ENCODE peak calls at places on chromosomes 2 and 18, in six cellular contexts. O is cardiac fibroblast, Q is H9, P is type B pancreatic cell, U is mucosa of descending colon, C is fibroblast of the aortic adventitia. F is an unnamed sample.

GRCh38 chr2:33405180-33406105 is 71.0 kb upstream of the RASGRP3 start:
- DNase-seq in O (peak; percentile 41), U (no peak), P (no peak), Q (no peak), C (no peak), F (no peak)

GRCh38 chr18:76255070-76255683 is 239.9 kb downstream of the ZNF516 start:
- DNase-seq in U (no peak), C (no peak), P (no peak), O (no peak), Q (no peak), F (peak; percentile 18)

GRCh38 chr2:53960476-53960875 is 10.3 kb downstream of the PSME4 start:
- DNase-seq in C (no peak), Q (no peak), P (no peak), U (no peak), O (no peak), F (no peak)

GRCh38 chr2:65057391-65058052 is 1.3 kb downstream of the CEP68 start:
- DNase-seq in C (peak; percentile 48), Q (no peak), O (peak; percentile 75), P (no peak), U (no peak), F (peak; percentile 33)

GRCh38 chr18:54606835-54607212 is 15.8 kb downstream of the DYNAP start:
- DNase-seq in O (no peak), C (no peak), U (no peak), P (no peak), Q (peak; percentile 49), F (no peak)

GRCh38 chr2:241797441-241798080 is 11.4 kb upstream of the NEU4 start:
- DNase-seq in C (no peak), Q (no peak), P (peak; percentile 65), O (no peak), U (peak; percentile 67), F (no peak)

GRCh38 chr2:45826889-45827635 is 175.6 kb downstream of the PRKCE start:
- DNase-seq in P (no peak), C (peak; percentile 57), O (peak; percentile 50), Q (no peak), U (peak; percentile 58), F (peak; percentile 87)

GRCh38 chr18:9838144-9838877 is 47.5 kb upstream of the TXNDC2 start:
- DNase-seq in O (no peak), P (no peak), Q (peak; percentile 88), U (no peak), C (no peak), F (no peak)

GRCh38 chr2:44777542-44777941 is 164.0 kb upstream of the SIX3 start:
- DNase-seq in Q (no peak), U (no peak), P (no peak), O (peak; percentile 7), C (no peak), F (no peak)

GRCh38 chr2:79393806-79394484 is 118.9 kb upstream of the CTNNA2 start:
- DNase-seq in Q (peak; percentile 58), O (no peak), U (no peak), P (peak; percentile 69), C (no peak), F (no peak)
- TF ChIP-seq CTCF in Q (no peak), O (no peak), U (no peak), P (no peak), C (no peak), F (no peak)

DNA sequence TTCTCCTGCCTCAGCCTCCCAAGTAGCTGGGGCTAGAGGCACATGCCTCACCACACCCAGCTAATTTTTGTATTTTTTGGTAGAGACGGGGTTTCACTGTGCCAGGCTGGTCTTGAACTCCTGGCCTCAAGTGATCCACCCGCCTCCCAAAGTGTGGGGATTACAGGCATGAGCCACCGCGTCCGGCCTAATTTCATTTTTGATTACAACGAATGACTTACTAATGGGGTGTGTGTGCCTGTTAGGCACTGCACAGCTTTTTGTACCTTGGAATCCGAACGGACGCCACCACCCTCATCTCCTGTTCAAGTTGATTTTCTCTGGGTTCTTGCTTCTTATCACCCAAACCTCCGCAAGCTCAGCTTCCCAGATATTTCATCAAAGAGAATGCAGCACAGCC is 17.2 kb downstream of the PTMA start:
- DNase-seq in U (no peak), Q (no peak), O (no peak), C (no peak), P (no peak), F (no peak)
- TF ChIP-seq CTCF in U (no peak), Q (no peak), O (no peak), C (no peak), P (no peak), F (no peak)

DNA sequence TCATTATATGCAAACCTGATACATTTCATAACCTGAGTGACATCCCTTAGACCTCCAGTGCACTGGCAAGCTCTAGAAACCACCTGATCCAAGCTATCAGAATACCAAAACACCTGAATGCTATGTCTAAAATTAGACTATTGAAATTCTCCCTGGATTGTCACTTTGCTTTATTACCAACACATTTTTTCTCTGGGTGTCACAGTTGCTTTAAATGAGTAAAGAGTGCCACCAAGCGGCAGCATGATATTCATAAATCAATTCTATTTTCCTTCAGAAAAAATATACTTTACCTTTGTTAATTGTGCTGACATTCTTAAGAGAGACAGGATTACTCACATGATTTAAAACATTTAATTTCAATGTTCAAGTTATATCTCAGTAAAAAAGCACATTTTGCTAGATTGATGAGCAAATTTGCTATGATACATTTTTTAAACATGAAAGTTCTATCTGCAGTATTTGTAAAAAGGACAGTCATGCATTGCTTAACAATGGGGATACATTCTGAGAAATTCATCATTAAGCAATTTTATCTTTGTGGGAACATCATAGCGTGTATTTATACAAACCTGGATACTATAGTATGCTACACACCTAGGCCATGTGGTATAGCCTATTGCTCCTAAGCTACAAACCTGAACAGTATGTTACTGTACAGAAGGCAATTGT is 338.4 kb upstream of the SLC39A10 start:
- DNase-seq in O (peak; percentile 74), Q (no peak), C (peak; percentile 69), U (no peak), P (no peak), F (peak; percentile 52)
- TF ChIP-seq CTCF in O (peak; percentile 47), Q (peak; percentile 85), C (peak; percentile 40), U (no peak), P (peak; percentile 86), F (peak; percentile 57)

GRCh38 chr2:232422051-232422450 is 15.4 kb downstream of the ALPG start:
- DNase-seq in P (no peak), O (no peak), Q (peak; percentile 32), U (no peak), C (no peak), F (no peak)
- TF ChIP-seq CTCF in P (no peak), O (no peak), Q (no peak), U (no peak), C (no peak), F (no peak)

GRCh38 chr2:85327757-85328617 is at the start of gene TGOLN2:
- DNase-seq in O (peak; percentile 93), P (peak; percentile 94), U (peak; percentile 97), Q (peak; percentile 91), C (peak; percentile 87), F (peak; percentile 92)
- TF ChIP-seq CTCF in O (no peak), P (no peak), U (no peak), Q (peak; percentile 20), C (peak; percentile 19), F (no peak)

GRCh38 chr2:223626713-223627112 is 24.6 kb upstream of the SCG2 start:
- DNase-seq in C (no peak), O (peak; percentile 69), P (no peak), U (no peak), Q (no peak), F (peak; percentile 94)
- TF ChIP-seq CTCF in C (no peak), O (no peak), P (no peak), U (no peak), Q (no peak), F (no peak)

GRCh38 chr18:22363867-22364463 is 53.8 kb downstream of the CTAGE1 start:
- DNase-seq in P (no peak), Q (no peak), O (peak; percentile 36), C (peak; percentile 51), U (no peak), F (peak; percentile 36)
- TF ChIP-seq CTCF in P (no peak), Q (peak; percentile 40), O (peak; percentile 42), C (peak; percentile 37), U (no peak), F (peak; percentile 39)

GRCh38 chr2:221070106-221070505 is 502.0 kb downstream of the EPHA4 start:
- DNase-seq in P (no peak), O (no peak), C (no peak), U (no peak), Q (no peak), F (no peak)

GRCh38 chr2:221073650-221074049 is 498.5 kb downstream of the EPHA4 start:
- DNase-seq in Q (no peak), C (no peak), U (no peak), P (no peak), O (no peak), F (no peak)

GRCh38 chr2:221063568-221063967 is 508.5 kb downstream of the EPHA4 start:
- DNase-seq in U (no peak), P (no peak), Q (no peak), C (no peak), O (no peak), F (no peak)

GRCh38 chr2:221068123-221068522 is 504.0 kb downstream of the EPHA4 start:
- DNase-seq in P (no peak), U (no peak), C (no peak), O (no peak), Q (no peak), F (no peak)
- TF ChIP-seq CTCF in P (no peak), U (no peak), C (no peak), O (no peak), Q (no peak), F (no peak)

GRCh38 chr18:12282436-12283039 is 25.5 kb upstream of the TUBB6 start:
- DNase-seq in P (no peak), C (peak; percentile 83), U (no peak), O (peak; percentile 95), Q (no peak), F (peak; percentile 81)

GRCh38 chr18:12283666-12284065 is 24.4 kb upstream of the TUBB6 start:
- DNase-seq in P (no peak), C (no peak), U (no peak), Q (no peak), O (no peak), F (no peak)

GRCh38 chr18:12279781-12280531 is 25.8 kb downstream of the CIDEA start:
- DNase-seq in U (no peak), O (no peak), P (no peak), Q (no peak), C (no peak), F (no peak)

GRCh38 chr18:12281861-12282260 is 26.2 kb upstream of the TUBB6 start:
- DNase-seq in U (no peak), P (no peak), C (no peak), O (peak; percentile 17), Q (no peak), F (no peak)

GRCh38 chr18:12283256-12283655 is 24.8 kb upstream of the TUBB6 start:
- DNase-seq in U (no peak), P (no peak), O (peak; percentile 62), C (no peak), Q (no peak), F (peak; percentile 43)
- TF ChIP-seq CTCF in U (no peak), P (peak; percentile 26), O (peak; percentile 16), C (peak; percentile 15), Q (peak; percentile 71), F (peak; percentile 46)